ENCODE peak calls at places on chromosomes 4 and X, in seven cellular contexts. D, K, V, M, R, Y and H are unnamed samples.

GRCh38 chr4:20984011-20984836 is 284.0 kb downstream of the PACRGL start:
- DNase-seq in D (no peak), K (peak), V (no peak), M (no peak), R (no peak), Y (peak), H (no peak)

GRCh38 chrX:12950851-12951589 is 23.9 kb upstream of the TMSB4X start:
- DNase-seq in D (no peak), K (peak), V (no peak), M (peak), R (no peak), Y (peak), H (no peak)

GRCh38 chr4:2671267-2671895 is 84.8 kb downstream of the TNIP2 start:
- DNase-seq in D (no peak), K (no peak), V (peak), M (no peak), R (no peak), Y (no peak), H (no peak)

GRCh38 chr4:13588954-13589353 is 38.6 kb downstream of the BOD1L1 start:
- DNase-seq in D (no peak), K (no peak), V (no peak), M (no peak), R (no peak), Y (no peak), H (no peak)

GRCh38 chrX:16429391-16429790 is 220.6 kb upstream of the S100G start:
- DNase-seq in D (no peak), K (no peak), V (no peak), M (no peak), R (no peak), Y (no peak), H (no peak)

GRCh38 chr4:156968479-156968984 is 3.1 kb downstream of the PDGFC start:
- DNase-seq in D (no peak), K (peak), V (peak), M (no peak), R (peak), Y (no peak), H (no peak)

GRCh38 chrX:19625612-19626011 is 110.3 kb upstream of the MAP3K15 start:
- DNase-seq in D (no peak), K (no peak), V (no peak), M (peak), R (no peak), Y (no peak), H (no peak)

GRCh38 chr4:56649445-56650258 is 31.4 kb downstream of the HOPX start:
- DNase-seq in D (no peak), K (no peak), V (no peak), M (no peak), R (no peak), Y (no peak), H (no peak)

GRCh38 chr4:19880205-19880604 is 371.5 kb upstream of the SLIT2 start:
- DNase-seq in D (no peak), K (peak), V (no peak), M (no peak), R (no peak), Y (no peak), H (no peak)

GRCh38 chr4:121696140-121696640 is 590 bp downstream of the ANXA5 start:
- DNase-seq in D (no peak), K (peak), V (no peak), M (peak), R (peak), Y (peak), H (no peak)

GRCh38 chrX:109848451-109849050 is 115.5 kb upstream of the ACSL4 start:
- DNase-seq in D (no peak), K (no peak), V (no peak), M (no peak), R (no peak), Y (no peak), H (no peak)

DNA sequence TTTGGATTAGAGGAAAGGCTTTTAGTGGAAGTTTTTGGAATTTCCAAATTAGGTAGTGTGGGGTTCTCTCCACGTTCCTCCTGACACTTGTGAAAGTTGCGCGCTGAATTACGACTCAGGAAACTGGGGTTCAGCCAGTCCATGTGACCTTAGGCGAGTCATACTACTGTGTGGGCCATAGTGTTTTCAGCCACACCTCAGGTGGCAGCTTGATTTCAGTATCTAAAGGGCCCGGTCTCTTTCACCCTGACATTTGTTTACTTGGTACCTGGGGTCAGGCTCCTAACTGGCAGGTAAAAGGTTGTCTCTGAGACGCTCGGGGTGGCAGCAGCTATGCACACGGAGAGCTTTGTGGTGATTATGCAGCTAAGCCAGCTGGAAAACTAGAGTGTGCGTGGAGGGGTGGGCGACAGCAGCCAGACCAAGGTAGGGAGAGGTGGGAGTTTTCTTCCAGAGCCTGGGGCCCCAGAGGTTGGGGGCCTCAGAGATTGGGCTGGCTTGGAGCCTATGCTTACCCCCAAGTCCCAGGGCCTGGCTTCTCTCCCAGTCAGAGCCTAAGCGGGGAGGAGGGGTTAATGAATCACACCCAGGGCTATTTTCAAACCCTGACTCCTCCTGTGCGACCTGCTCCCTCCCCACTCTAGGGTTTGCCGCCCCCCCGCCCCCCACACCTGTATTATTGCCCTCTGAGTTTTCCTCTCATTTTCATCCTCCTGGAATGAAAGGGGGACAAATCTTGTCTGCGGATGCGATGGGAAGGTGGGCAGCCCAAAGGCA is 47.2 kb downstream of the STARD8 start:
- DNase-seq in D (no peak), K (no peak), V (no peak), M (no peak), R (no peak), Y (no peak), H (no peak)
- H3K4me3 ChIP-seq in D (peak), K (peak), V (peak), M (no peak), R (peak), Y (peak), H (peak)

GRCh38 chr4:107991945-107992625 is 2.4 kb downstream of the HADH start:
- DNase-seq in D (no peak), K (peak), V (no peak), M (no peak), R (no peak), Y (no peak), H (no peak)
- H3K4me3 ChIP-seq in D (no peak), K (no peak), V (no peak), M (no peak), R (peak), Y (no peak), H (no peak)

DNA sequence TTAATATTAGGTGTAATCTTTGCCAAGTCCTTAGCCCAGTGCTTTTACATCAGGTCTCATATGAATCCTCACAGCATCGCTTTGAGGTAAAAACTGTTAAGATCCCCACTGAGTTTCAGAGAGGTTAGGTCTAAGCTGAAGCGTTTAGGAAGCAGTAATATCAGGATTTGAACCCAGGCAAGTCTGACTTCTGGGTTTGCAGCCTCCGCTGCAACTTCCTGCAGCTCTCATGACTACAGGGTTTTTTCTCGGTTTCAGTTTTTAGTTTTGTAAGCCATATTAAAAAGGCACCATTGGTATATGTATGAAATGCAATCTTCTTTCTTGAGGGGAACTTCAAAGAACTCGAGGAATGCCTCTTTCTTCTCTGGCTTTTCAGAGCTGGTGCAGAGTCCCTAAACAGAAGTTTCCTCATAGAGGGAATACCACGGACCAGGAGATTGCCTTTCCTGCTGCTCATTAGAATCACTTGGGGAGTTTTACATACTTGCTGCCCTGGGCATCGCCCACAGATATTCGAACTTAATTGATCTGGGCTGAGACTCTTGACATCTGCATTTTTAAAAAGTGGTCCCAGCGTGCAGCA is 6.5 kb downstream of the MTM1 start:
- DNase-seq in D (no peak), K (no peak), V (no peak), M (no peak), R (no peak), Y (no peak), H (no peak)
- H3K4me3 ChIP-seq in D (no peak), K (no peak), V (no peak), M (peak), R (no peak), Y (no peak), H (no peak)

DNA sequence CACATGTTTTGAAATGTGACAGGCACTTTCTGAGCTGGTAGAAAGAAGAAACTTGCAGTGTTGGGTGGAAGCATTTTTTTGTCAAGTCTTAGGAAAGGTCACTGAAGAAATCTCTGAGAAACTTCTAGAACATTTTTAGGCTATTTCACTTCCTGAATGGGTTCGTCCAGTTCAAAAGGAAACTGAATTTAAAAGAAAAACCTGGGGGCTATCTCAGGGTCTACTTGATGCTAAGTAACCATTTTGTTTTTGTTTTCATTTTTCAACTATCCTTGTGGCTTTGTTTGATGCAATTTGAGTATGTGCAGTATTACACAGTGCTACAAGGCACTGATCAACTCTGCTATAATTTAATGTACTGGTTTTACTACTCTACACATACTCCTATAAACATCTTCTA is 34.0 kb upstream of the AMOT start:
- DNase-seq in D (no peak), K (no peak), V (no peak), M (no peak), R (no peak), Y (no peak), H (no peak)
- H3K4me3 ChIP-seq in D (no peak), K (no peak), V (no peak), M (no peak), R (no peak), Y (no peak), H (no peak)

DNA sequence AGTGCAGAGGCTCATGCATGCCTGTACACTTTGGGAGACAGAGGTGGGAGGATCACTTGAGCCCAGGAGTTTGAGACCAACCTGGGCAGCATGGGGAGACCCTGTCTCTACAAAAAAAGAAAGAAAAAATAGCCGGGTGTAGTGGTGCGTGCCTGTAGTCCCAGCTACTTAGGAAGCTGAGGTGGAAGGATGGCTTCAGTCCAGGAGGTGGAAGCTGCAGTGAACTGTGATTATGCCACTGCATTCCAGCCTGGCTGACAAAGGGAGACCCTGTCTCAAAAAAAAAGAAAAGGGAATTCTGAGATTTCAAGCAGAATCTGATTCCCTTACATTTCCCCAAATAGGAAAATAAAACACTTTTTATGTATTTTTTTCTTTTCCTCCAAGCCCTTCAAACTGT is 83.5 kb downstream of the SYNPO2 start:
- DNase-seq in D (no peak), K (no peak), V (no peak), M (no peak), R (no peak), Y (no peak), H (no peak)
- H3K4me3 ChIP-seq in D (no peak), K (no peak), V (no peak), M (no peak), R (no peak), Y (no peak), H (no peak)

GRCh38 chrX:154022716-154023115 is 3.0 kb upstream of the IRAK1 start:
- DNase-seq in D (no peak), K (no peak), V (no peak), M (no peak), R (no peak), Y (no peak), H (no peak)

GRCh38 chrX:154022108-154022507 is 2.4 kb upstream of the IRAK1 start:
- DNase-seq in D (no peak), K (no peak), V (no peak), M (no peak), R (no peak), Y (no peak), H (no peak)

GRCh38 chrX:154019633-154020499 is at the start of gene IRAK1:
- DNase-seq in D (no peak), K (peak), V (no peak), M (peak), R (peak), Y (peak), H (no peak)

GRCh38 chrX:154020500-154021115 is 906 bp upstream of the IRAK1 start:
- DNase-seq in D (no peak), K (no peak), V (no peak), M (no peak), R (no peak), Y (no peak), H (no peak)

GRCh38 chrX:154021131-154021611 is 1.5 kb upstream of the IRAK1 start:
- DNase-seq in D (no peak), K (peak), V (no peak), M (no peak), R (no peak), Y (no peak), H (no peak)
- H3K4me3 ChIP-seq in D (no peak), K (no peak), V (no peak), M (no peak), R (no peak), Y (no peak), H (no peak)

DNA sequence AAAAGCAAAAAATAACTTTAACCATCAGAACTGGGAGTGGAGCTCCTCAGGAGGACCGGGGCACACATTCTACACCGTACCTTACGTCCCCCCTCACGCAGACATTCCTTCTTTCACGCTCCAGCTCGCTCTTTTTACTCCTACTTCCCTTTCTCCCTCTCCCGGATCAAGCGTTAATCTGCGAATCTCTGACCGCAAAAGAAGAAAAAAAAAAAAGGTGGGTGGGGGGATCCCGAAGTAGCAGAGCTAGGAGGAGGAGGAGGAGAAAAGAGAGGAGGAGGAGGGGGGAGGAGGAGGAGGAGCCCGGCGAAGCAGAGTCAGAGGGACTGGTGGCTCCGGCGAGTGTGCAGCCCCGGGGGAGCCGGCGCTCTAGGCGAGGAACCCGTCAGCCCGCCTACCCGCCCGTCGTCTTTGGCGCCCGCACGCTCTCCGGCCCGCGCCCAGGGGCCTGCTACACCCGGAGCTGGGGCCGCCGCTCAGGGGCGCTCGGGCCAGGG is at the start of gene NHSL2:
- DNase-seq in D (no peak), K (no peak), V (no peak), M (no peak), R (peak), Y (no peak), H (no peak)
- H3K4me3 ChIP-seq in D (peak), K (peak), V (peak), M (no peak), R (peak), Y (peak), H (peak)

GRCh38 chrX:8721536-8721935 is 10.4 kb downstream of the ANOS1 start:
- DNase-seq in D (no peak), K (no peak), V (no peak), M (no peak), R (no peak), Y (no peak), H (no peak)
- H3K4me3 ChIP-seq in D (no peak), K (no peak), V (no peak), M (no peak), R (no peak), Y (no peak), H (no peak)

GRCh38 chr4:93232883-93233282 is 595.7 kb upstream of the ATOH1 start:
- DNase-seq in D (no peak), K (no peak), V (no peak), M (no peak), R (no peak), Y (no peak), H (no peak)

GRCh38 chr4:93243262-93243661 is 585.3 kb upstream of the ATOH1 start:
- DNase-seq in D (no peak), K (no peak), V (no peak), M (no peak), R (no peak), Y (no peak), H (no peak)

DNA sequence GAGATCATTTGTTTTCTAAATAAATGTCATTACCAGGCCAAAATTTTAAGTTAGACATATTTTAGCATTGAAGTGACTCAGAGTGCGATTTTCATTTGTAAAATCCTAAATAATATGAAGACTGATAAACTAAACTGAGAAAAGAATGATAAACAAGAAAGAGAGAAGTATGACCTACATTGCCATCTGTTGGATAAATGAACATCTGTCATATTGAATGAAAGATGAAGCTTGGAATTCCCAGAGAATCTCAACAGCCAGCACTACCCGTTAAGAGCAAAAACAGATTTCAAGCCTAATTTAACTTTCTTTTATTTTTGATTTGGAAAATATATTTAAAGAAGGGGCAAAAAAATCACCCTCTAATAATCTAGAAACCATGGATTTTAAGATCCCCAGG is 591.0 kb upstream of the ATOH1 start:
- DNase-seq in D (no peak), K (no peak), V (no peak), M (no peak), R (no peak), Y (no peak), H (no peak)
- H3K4me3 ChIP-seq in D (no peak), K (no peak), V (no peak), M (no peak), R (no peak), Y (no peak), H (no peak)

GRCh38 chr4:26787461-26788340 is 72.9 kb upstream of the STIM2 start:
- DNase-seq in D (no peak), K (peak), V (peak), M (no peak), R (no peak), Y (no peak), H (no peak)
- H3K4me3 ChIP-seq in D (no peak), K (no peak), V (no peak), M (no peak), R (no peak), Y (no peak), H (no peak)